ENCODE peak calls at places on chromosomes 2 and 18, in ten cellular contexts. One of them, this sample, is unnamed.

GRCh38 chr2:223644116-223644515 is 42.0 kb upstream of the SCG2 start:
- DNase-seq in fibroblast of lung: no peak
- DNase-seq in left lung: no peak
- DNase-seq in sigmoid colon: no peak
- DNase-seq in colonic mucosa: no peak
- DNase-seq in body of pancreas: no peak
- DNase-seq in adrenal gland: no peak
- DNase-seq in lower lobe of right lung: no peak
- DNase-seq in IMR-90: no peak
- DNase-seq in endothelial cell of umbilical vein: peak; percentile 38
- DNase-seq in this sample: no peak

GRCh38 chr2:71082402-71083252 is 14.2 kb downstream of the NAGK start:
- DNase-seq in fibroblast of lung: no peak
- DNase-seq in left lung: no peak
- DNase-seq in sigmoid colon: peak; percentile 41
- DNase-seq in colonic mucosa: no peak
- DNase-seq in body of pancreas: no peak
- DNase-seq in adrenal gland: no peak
- DNase-seq in lower lobe of right lung: no peak
- DNase-seq in IMR-90: no peak
- DNase-seq in endothelial cell of umbilical vein: no peak
- DNase-seq in this sample: no peak

GRCh38 chr2:64259301-64259700 is 115.1 kb upstream of the PELI1 start:
- DNase-seq in fibroblast of lung: no peak
- DNase-seq in left lung: no peak
- DNase-seq in sigmoid colon: no peak
- DNase-seq in colonic mucosa: no peak
- DNase-seq in body of pancreas: no peak
- DNase-seq in adrenal gland: no peak
- DNase-seq in lower lobe of right lung: no peak
- DNase-seq in IMR-90: no peak
- DNase-seq in endothelial cell of umbilical vein: peak; percentile 36
- DNase-seq in this sample: no peak

GRCh38 chr18:59704146-59704545 is 6.9 kb upstream of the CCBE1 start:
- DNase-seq in fibroblast of lung: no peak
- DNase-seq in left lung: no peak
- DNase-seq in sigmoid colon: no peak
- DNase-seq in colonic mucosa: no peak
- DNase-seq in body of pancreas: no peak
- DNase-seq in adrenal gland: no peak
- DNase-seq in lower lobe of right lung: no peak
- DNase-seq in IMR-90: no peak
- DNase-seq in endothelial cell of umbilical vein: no peak
- DNase-seq in this sample: no peak

GRCh38 chr2:200944467-200945394 is 18.7 kb downstream of the ORC2 start:
- DNase-seq in fibroblast of lung: peak; percentile 89
- DNase-seq in left lung: no peak
- DNase-seq in sigmoid colon: no peak
- DNase-seq in colonic mucosa: peak; percentile 55
- DNase-seq in body of pancreas: no peak
- DNase-seq in adrenal gland: no peak
- DNase-seq in lower lobe of right lung: no peak
- DNase-seq in IMR-90: peak; percentile 94
- DNase-seq in endothelial cell of umbilical vein: peak; percentile 91
- DNase-seq in this sample: no peak

GRCh38 chr18:21038201-21038600 is 73.4 kb downstream of the ROCK1 start:
- DNase-seq in fibroblast of lung: no peak
- DNase-seq in left lung: no peak
- DNase-seq in sigmoid colon: no peak
- DNase-seq in colonic mucosa: no peak
- DNase-seq in body of pancreas: no peak
- DNase-seq in adrenal gland: no peak
- DNase-seq in lower lobe of right lung: no peak
- DNase-seq in IMR-90: no peak
- DNase-seq in endothelial cell of umbilical vein: peak; percentile 16
- DNase-seq in this sample: no peak

GRCh38 chr18:58723810-58724602 is 52.7 kb downstream of the MALT1 start:
- DNase-seq in fibroblast of lung: no peak
- DNase-seq in left lung: no peak
- DNase-seq in sigmoid colon: no peak
- DNase-seq in colonic mucosa: no peak
- DNase-seq in body of pancreas: no peak
- DNase-seq in adrenal gland: no peak
- DNase-seq in lower lobe of right lung: no peak
- DNase-seq in IMR-90: peak; percentile 12
- DNase-seq in endothelial cell of umbilical vein: no peak
- DNase-seq in this sample: no peak

GRCh38 chr2:78355967-78356366 is 669.5 kb upstream of the REG3G start:
- DNase-seq in fibroblast of lung: no peak
- DNase-seq in left lung: no peak
- DNase-seq in sigmoid colon: no peak
- DNase-seq in colonic mucosa: no peak
- DNase-seq in body of pancreas: no peak
- DNase-seq in adrenal gland: no peak
- DNase-seq in lower lobe of right lung: no peak
- DNase-seq in IMR-90: no peak
- DNase-seq in endothelial cell of umbilical vein: no peak
- DNase-seq in this sample: no peak

GRCh38 chr2:85542777-85543176 is 3.8 kb downstream of the MAT2A start:
- DNase-seq in fibroblast of lung: no peak
- DNase-seq in left lung: no peak
- DNase-seq in sigmoid colon: no peak
- DNase-seq in colonic mucosa: no peak
- DNase-seq in body of pancreas: no peak
- DNase-seq in adrenal gland: no peak
- DNase-seq in lower lobe of right lung: no peak
- DNase-seq in IMR-90: no peak
- DNase-seq in endothelial cell of umbilical vein: no peak
- DNase-seq in this sample: no peak

GRCh38 chr2:85539361-85540130 is 578 bp downstream of the MAT2A start:
- DNase-seq in fibroblast of lung: peak; percentile 61
- DNase-seq in left lung: peak; percentile 91
- DNase-seq in sigmoid colon: peak; percentile 88
- DNase-seq in colonic mucosa: peak; percentile 80
- DNase-seq in body of pancreas: peak; percentile 70
- DNase-seq in adrenal gland: peak; percentile 72
- DNase-seq in lower lobe of right lung: peak; percentile 82
- DNase-seq in IMR-90: peak; percentile 61
- DNase-seq in endothelial cell of umbilical vein: peak; percentile 61
- DNase-seq in this sample: peak; percentile 89

GRCh38 chr2:85540131-85540587 is 1.2 kb downstream of the MAT2A start:
- DNase-seq in fibroblast of lung: peak; percentile 21
- DNase-seq in left lung: no peak
- DNase-seq in sigmoid colon: no peak
- DNase-seq in colonic mucosa: no peak
- DNase-seq in body of pancreas: no peak
- DNase-seq in adrenal gland: no peak
- DNase-seq in lower lobe of right lung: no peak
- DNase-seq in IMR-90: peak; percentile 32
- DNase-seq in endothelial cell of umbilical vein: peak; percentile 51
- DNase-seq in this sample: no peak

GRCh38 chr2:85541262-85541661 is 2.3 kb downstream of the MAT2A start:
- DNase-seq in fibroblast of lung: no peak
- DNase-seq in left lung: no peak
- DNase-seq in sigmoid colon: no peak
- DNase-seq in colonic mucosa: no peak
- DNase-seq in body of pancreas: no peak
- DNase-seq in adrenal gland: no peak
- DNase-seq in lower lobe of right lung: no peak
- DNase-seq in IMR-90: no peak
- DNase-seq in endothelial cell of umbilical vein: no peak
- DNase-seq in this sample: no peak

GRCh38 chr2:85541753-85542457 is 2.9 kb downstream of the MAT2A start:
- DNase-seq in fibroblast of lung: no peak
- DNase-seq in left lung: no peak
- DNase-seq in sigmoid colon: no peak
- DNase-seq in colonic mucosa: peak; percentile 45
- DNase-seq in body of pancreas: peak; percentile 44
- DNase-seq in adrenal gland: no peak
- DNase-seq in lower lobe of right lung: no peak
- DNase-seq in IMR-90: no peak
- DNase-seq in endothelial cell of umbilical vein: no peak
- DNase-seq in this sample: no peak
- H3K27ac ChIP-seq in fibroblast of lung: no peak overlapping the region
- H3K27ac ChIP-seq in left lung: no peak overlapping the region
- H3K27ac ChIP-seq in sigmoid colon: peak overlapping the region; percentile 100
- H3K27ac ChIP-seq in colonic mucosa: peak overlapping the region; percentile 96
- H3K27ac ChIP-seq in body of pancreas: peak overlapping the region; percentile 17
- H3K27ac ChIP-seq in adrenal gland: no peak overlapping the region
- H3K27ac ChIP-seq in lower lobe of right lung: no peak overlapping the region
- H3K27ac ChIP-seq in IMR-90: no peak overlapping the region
- H3K27ac ChIP-seq in endothelial cell of umbilical vein: no peak overlapping the region
- H3K27ac ChIP-seq in this sample: peak overlapping the region; percentile 45

GRCh38 chr2:15367715-15368114 is 193.4 kb downstream of the NBAS start:
- DNase-seq in fibroblast of lung: no peak
- DNase-seq in left lung: no peak
- DNase-seq in sigmoid colon: no peak
- DNase-seq in colonic mucosa: no peak
- DNase-seq in body of pancreas: no peak
- DNase-seq in adrenal gland: no peak
- DNase-seq in lower lobe of right lung: no peak
- DNase-seq in IMR-90: no peak
- DNase-seq in endothelial cell of umbilical vein: no peak
- DNase-seq in this sample: no peak

GRCh38 chr2:15364561-15364960 is 196.6 kb downstream of the NBAS start:
- DNase-seq in fibroblast of lung: peak; percentile 44
- DNase-seq in left lung: no peak
- DNase-seq in sigmoid colon: no peak
- DNase-seq in colonic mucosa: no peak
- DNase-seq in body of pancreas: no peak
- DNase-seq in adrenal gland: no peak
- DNase-seq in lower lobe of right lung: no peak
- DNase-seq in IMR-90: peak; percentile 14
- DNase-seq in endothelial cell of umbilical vein: no peak
- DNase-seq in this sample: no peak

GRCh38 chr2:15365411-15365810 is 195.7 kb downstream of the NBAS start:
- DNase-seq in fibroblast of lung: no peak
- DNase-seq in left lung: no peak
- DNase-seq in sigmoid colon: no peak
- DNase-seq in colonic mucosa: no peak
- DNase-seq in body of pancreas: no peak
- DNase-seq in adrenal gland: no peak
- DNase-seq in lower lobe of right lung: no peak
- DNase-seq in IMR-90: no peak
- DNase-seq in endothelial cell of umbilical vein: no peak
- DNase-seq in this sample: no peak

GRCh38 chr2:15367205-15367604 is 193.9 kb downstream of the NBAS start:
- DNase-seq in fibroblast of lung: no peak
- DNase-seq in left lung: no peak
- DNase-seq in sigmoid colon: no peak
- DNase-seq in colonic mucosa: no peak
- DNase-seq in body of pancreas: no peak
- DNase-seq in adrenal gland: no peak
- DNase-seq in lower lobe of right lung: no peak
- DNase-seq in IMR-90: no peak
- DNase-seq in endothelial cell of umbilical vein: no peak
- DNase-seq in this sample: no peak

GRCh38 chr2:15369129-15369528 is 192.0 kb downstream of the NBAS start:
- DNase-seq in fibroblast of lung: no peak
- DNase-seq in left lung: no peak
- DNase-seq in sigmoid colon: no peak
- DNase-seq in colonic mucosa: no peak
- DNase-seq in body of pancreas: no peak
- DNase-seq in adrenal gland: no peak
- DNase-seq in lower lobe of right lung: no peak
- DNase-seq in IMR-90: no peak
- DNase-seq in endothelial cell of umbilical vein: no peak
- DNase-seq in this sample: no peak
- H3K4me3 ChIP-seq in fibroblast of lung: no peak overlapping the region
- H3K4me3 ChIP-seq in left lung: no peak overlapping the region
- H3K4me3 ChIP-seq in sigmoid colon: no peak overlapping the region
- H3K4me3 ChIP-seq in colonic mucosa: no peak overlapping the region
- H3K4me3 ChIP-seq in body of pancreas: no peak overlapping the region
- H3K4me3 ChIP-seq in adrenal gland: no peak overlapping the region
- H3K4me3 ChIP-seq in lower lobe of right lung: no peak overlapping the region
- H3K4me3 ChIP-seq in IMR-90: no peak overlapping the region
- H3K4me3 ChIP-seq in endothelial cell of umbilical vein: no peak overlapping the region
- H3K4me3 ChIP-seq in this sample: no peak overlapping the region

GRCh38 chr18:61169386-61169785 is 163.8 kb upstream of the CDH20 start:
- DNase-seq in fibroblast of lung: no peak
- DNase-seq in left lung: no peak
- DNase-seq in sigmoid colon: no peak
- DNase-seq in colonic mucosa: no peak
- DNase-seq in body of pancreas: no peak
- DNase-seq in adrenal gland: no peak
- DNase-seq in lower lobe of right lung: no peak
- DNase-seq in IMR-90: no peak
- DNase-seq in endothelial cell of umbilical vein: no peak
- DNase-seq in this sample: no peak

GRCh38 chr18:61173579-61173978 is 159.7 kb upstream of the CDH20 start:
- DNase-seq in fibroblast of lung: peak; percentile 47
- DNase-seq in left lung: no peak
- DNase-seq in sigmoid colon: no peak
- DNase-seq in colonic mucosa: no peak
- DNase-seq in body of pancreas: no peak
- DNase-seq in adrenal gland: no peak
- DNase-seq in lower lobe of right lung: no peak
- DNase-seq in IMR-90: no peak
- DNase-seq in endothelial cell of umbilical vein: no peak
- DNase-seq in this sample: no peak

GRCh38 chr18:61167902-61168301 is 165.3 kb upstream of the CDH20 start:
- DNase-seq in fibroblast of lung: no peak
- DNase-seq in left lung: no peak
- DNase-seq in sigmoid colon: no peak
- DNase-seq in colonic mucosa: no peak
- DNase-seq in body of pancreas: no peak
- DNase-seq in adrenal gland: no peak
- DNase-seq in lower lobe of right lung: no peak
- DNase-seq in IMR-90: no peak
- DNase-seq in endothelial cell of umbilical vein: no peak
- DNase-seq in this sample: no peak
- TF ChIP-seq CTCF in fibroblast of lung: no peak
- TF ChIP-seq CTCF in left lung: no peak
- TF ChIP-seq CTCF in sigmoid colon: no peak
- TF ChIP-seq CTCF in colonic mucosa: no peak
- TF ChIP-seq CTCF in body of pancreas: no peak
- TF ChIP-seq CTCF in adrenal gland: no peak
- TF ChIP-seq CTCF in lower lobe of right lung: no peak
- TF ChIP-seq CTCF in IMR-90: no peak
- TF ChIP-seq CTCF in endothelial cell of umbilical vein: no peak
- TF ChIP-seq CTCF in this sample: no peak

GRCh38 chr2:85428343-85428881 is 9.9 kb downstream of the SH2D6 start:
- DNase-seq in fibroblast of lung: no peak
- DNase-seq in left lung: no peak
- DNase-seq in sigmoid colon: no peak
- DNase-seq in colonic mucosa: no peak
- DNase-seq in body of pancreas: no peak
- DNase-seq in adrenal gland: no peak
- DNase-seq in lower lobe of right lung: no peak
- DNase-seq in IMR-90: no peak
- DNase-seq in endothelial cell of umbilical vein: no peak
- DNase-seq in this sample: no peak

GRCh38 chr2:85430780-85431601 is 12.5 kb downstream of the SH2D6 start:
- DNase-seq in fibroblast of lung: no peak
- DNase-seq in left lung: no peak
- DNase-seq in sigmoid colon: no peak
- DNase-seq in colonic mucosa: no peak
- DNase-seq in body of pancreas: no peak
- DNase-seq in adrenal gland: no peak
- DNase-seq in lower lobe of right lung: no peak
- DNase-seq in IMR-90: no peak
- DNase-seq in endothelial cell of umbilical vein: no peak
- DNase-seq in this sample: no peak

GRCh38 chr2:85427300-85427699 is 8.8 kb downstream of the SH2D6 start:
- DNase-seq in fibroblast of lung: no peak
- DNase-seq in left lung: no peak
- DNase-seq in sigmoid colon: no peak
- DNase-seq in colonic mucosa: no peak
- DNase-seq in body of pancreas: no peak
- DNase-seq in adrenal gland: no peak
- DNase-seq in lower lobe of right lung: no peak
- DNase-seq in IMR-90: no peak
- DNase-seq in endothelial cell of umbilical vein: no peak
- DNase-seq in this sample: no peak

GRCh38 chr2:85429924-85430289 is 11.4 kb downstream of the SH2D6 start:
- DNase-seq in fibroblast of lung: no peak
- DNase-seq in left lung: no peak
- DNase-seq in sigmoid colon: no peak
- DNase-seq in colonic mucosa: no peak
- DNase-seq in body of pancreas: no peak
- DNase-seq in adrenal gland: no peak
- DNase-seq in lower lobe of right lung: no peak
- DNase-seq in IMR-90: no peak
- DNase-seq in endothelial cell of umbilical vein: no peak
- DNase-seq in this sample: no peak

DNA sequence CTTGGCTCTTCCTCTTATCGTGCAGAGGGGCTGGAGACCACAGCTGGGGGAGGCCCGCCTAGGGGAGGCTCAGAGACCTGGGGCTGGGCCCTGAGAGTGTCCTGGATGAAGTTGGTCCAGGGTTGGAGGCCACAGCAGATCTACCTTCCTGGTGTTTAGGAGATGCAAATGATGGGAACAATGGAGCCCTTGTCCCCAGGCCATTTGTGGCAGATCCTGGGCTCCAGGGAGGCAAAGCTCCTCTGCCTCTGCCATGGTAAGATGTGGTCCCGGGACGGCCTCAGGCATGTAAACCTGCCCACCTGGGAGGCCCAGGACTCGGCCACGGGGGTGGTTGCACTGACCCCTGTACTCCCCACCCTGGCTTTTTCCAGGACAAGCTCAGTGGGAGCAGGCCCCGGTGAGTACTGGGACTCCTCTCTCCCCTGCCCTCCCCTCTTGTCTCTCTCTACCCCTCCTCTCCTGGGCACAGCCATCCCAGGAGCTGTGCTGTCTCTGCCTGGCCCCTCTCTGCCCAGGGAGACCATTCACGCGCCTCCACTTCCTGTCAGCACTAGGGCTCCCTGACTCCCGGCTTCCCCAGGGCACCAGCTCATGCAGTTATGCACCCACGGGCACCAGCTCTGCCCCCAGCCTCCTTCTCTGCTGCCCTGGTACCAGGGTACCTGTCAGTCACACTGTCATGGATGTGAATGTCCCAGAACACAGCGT is 10.9 kb downstream of the SH2D6 start:
- DNase-seq in fibroblast of lung: no peak
- DNase-seq in left lung: no peak
- DNase-seq in sigmoid colon: no peak
- DNase-seq in colonic mucosa: no peak
- DNase-seq in body of pancreas: no peak
- DNase-seq in adrenal gland: no peak
- DNase-seq in lower lobe of right lung: no peak
- DNase-seq in IMR-90: no peak
- DNase-seq in endothelial cell of umbilical vein: no peak
- DNase-seq in this sample: no peak
- H3K27ac ChIP-seq in fibroblast of lung: no peak overlapping the region
- H3K27ac ChIP-seq in left lung: no peak overlapping the region
- H3K27ac ChIP-seq in sigmoid colon: no peak overlapping the region
- H3K27ac ChIP-seq in colonic mucosa: no peak overlapping the region
- H3K27ac ChIP-seq in body of pancreas: no peak overlapping the region
- H3K27ac ChIP-seq in adrenal gland: no peak overlapping the region
- H3K27ac ChIP-seq in lower lobe of right lung: no peak overlapping the region
- H3K27ac ChIP-seq in IMR-90: no peak overlapping the region
- H3K27ac ChIP-seq in endothelial cell of umbilical vein: no peak overlapping the region
- H3K27ac ChIP-seq in this sample: no peak overlapping the region